ENCODE peak calls at places on chromosome 17, in seven cellular contexts. G, R, B, U, P, C and A are unnamed samples. For H3K4me1, the result is how much of the 10 kb centered on the place peaks cover.

GRCh38 chr17:50356892-50357510 is 11.1 kb downstream of the XYLT2 start:
- DNase-seq in G (no peak), U (no peak), B (no peak), C (peak), P (no peak), R (no peak), A (no peak)

GRCh38 chr17:283911-284675 is 68.5 kb downstream of the RPH3AL start:
- DNase-seq in C (peak), B (no peak), R (peak), U (no peak), G (no peak), P (no peak), A (no peak)

GRCh38 chr17:73297934-73298861 is 13.6 kb downstream of the CDC42EP4 start:
- DNase-seq in G (no peak), C (no peak), R (no peak), P (no peak), B (no peak), U (no peak), A (no peak)

GRCh38 chr17:75514299-75515228 is 773 bp downstream of the CASKIN2 start:
- DNase-seq in B (no peak), U (peak), G (peak), R (peak), C (no peak), P (peak), A (peak)

GRCh38 chr17:83196973-83197880 is 117.8 kb downstream of the METRNL start:
- DNase-seq in P (no peak), B (no peak), R (peak), C (peak), G (no peak), U (peak), A (no peak)

GRCh38 chr17:51322390-51323029 is 62.2 kb downstream of the UTP18 start:
- DNase-seq in G (no peak), C (no peak), R (no peak), B (no peak), U (peak), P (no peak), A (no peak)

GRCh38 chr17:57442914-57443571 is 186.7 kb downstream of the MSI2 start:
- DNase-seq in G (no peak), R (no peak), B (no peak), C (no peak), U (peak), P (peak), A (no peak)

GRCh38 chr17:66275651-66276050 is 26.8 kb upstream of the PRKCA start:
- DNase-seq in P (no peak), B (no peak), G (no peak), C (no peak), R (no peak), U (peak), A (no peak)

GRCh38 chr17:82065193-82065637 is 389 bp downstream of the DUS1L start:
- DNase-seq in C (no peak), R (peak), G (peak), B (no peak), U (peak), P (peak), A (no peak)

GRCh38 chr17:43952351-43952723 is 1.4 kb downstream of the PYY start:
- DNase-seq in C (no peak), P (no peak), U (peak), G (no peak), B (no peak), R (no peak), A (no peak)

GRCh38 chr17:47708864-47709541 is 15.0 kb downstream of the TBKBP1 start:
- DNase-seq in P (peak), G (peak), R (peak), C (no peak), U (no peak), B (no peak), A (no peak)

GRCh38 chr17:40312893-40313659 is 4.1 kb downstream of the RARA start:
- DNase-seq in R (no peak), U (no peak), B (no peak), G (no peak), P (no peak), C (no peak), A (no peak)

GRCh38 chr17:39205112-39205526 is 5.0 kb downstream of the RPL19 start:
- DNase-seq in C (no peak), R (no peak), G (no peak), B (no peak), U (no peak), P (no peak), A (no peak)

GRCh38 chr17:38868095-38868967 is 1.5 kb upstream of the LASP1 start:
- DNase-seq in P (peak), G (no peak), B (peak), R (peak), C (peak), U (peak), A (peak)

GRCh38 chr17:15409721-15410247 is 57.6 kb downstream of the CDRT4 start:
- DNase-seq in U (peak), R (peak), C (peak), B (no peak), P (peak), G (no peak), A (no peak)

GRCh38 chr17:17783121-17783824 is 53.5 kb downstream of the SREBF1 start:
- DNase-seq in G (peak), U (peak), R (peak), B (peak), P (peak), C (peak), A (peak)

GRCh38 chr17:17781591-17782424 is 55.0 kb downstream of the SREBF1 start:
- DNase-seq in B (peak), U (peak), C (peak), R (peak), P (peak), G (peak), A (peak)

GRCh38 chr17:17780941-17781590 is 55.7 kb downstream of the SREBF1 start:
- DNase-seq in C (peak), B (peak), U (no peak), R (peak), G (no peak), P (no peak), A (no peak)

GRCh38 chr17:17783825-17784598 is 52.8 kb downstream of the SREBF1 start:
- DNase-seq in C (no peak), R (peak), P (peak), B (peak), U (peak), G (peak), A (peak)

GRCh38 chr17:17782425-17783120 is 54.2 kb downstream of the SREBF1 start:
- DNase-seq in G (no peak), B (peak), P (peak), C (no peak), R (peak), U (peak), A (no peak)
- H3K4me1 ChIP-seq in G (under half), B (under half), P (half or more), C (half or more), R (under half), U (under half), A (under half)

GRCh38 chr17:8294814-8295316 is 335 bp downstream of the SLC25A35 start:
- DNase-seq in C (no peak), P (no peak), U (no peak), G (peak), B (no peak), R (no peak), A (no peak)
- H3K4me1 ChIP-seq in C (under half), P (under half), U (under half), G (under half), B (under half), R (under half), A (under half)

DNA sequence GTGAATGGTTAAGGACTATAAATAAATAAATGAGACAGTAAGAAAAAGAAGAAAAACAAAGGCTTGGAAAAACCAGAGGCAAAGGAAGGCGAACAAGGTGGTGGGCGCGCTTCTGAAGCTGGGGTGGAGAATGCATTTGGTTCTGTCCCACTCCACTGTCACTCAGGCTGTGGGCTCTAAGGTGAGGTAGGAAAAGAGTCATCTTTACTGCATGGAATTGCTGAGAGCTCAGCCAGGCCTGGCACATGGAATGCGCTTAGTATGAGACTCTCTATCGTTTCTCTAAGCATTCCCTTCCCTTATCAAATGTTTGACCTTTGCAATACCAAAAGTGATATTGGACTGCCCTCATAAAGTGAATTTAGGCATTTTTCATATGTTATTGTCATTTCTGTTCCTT is 87.9 kb downstream of the MYH10 start:
- DNase-seq in G (no peak), B (no peak), U (no peak), R (no peak), P (no peak), C (no peak), A (no peak)
- H3K4me1 ChIP-seq in G (under half), B (under half), U (under half), R (under half), P (under half), C (under half), A (under half)

DNA sequence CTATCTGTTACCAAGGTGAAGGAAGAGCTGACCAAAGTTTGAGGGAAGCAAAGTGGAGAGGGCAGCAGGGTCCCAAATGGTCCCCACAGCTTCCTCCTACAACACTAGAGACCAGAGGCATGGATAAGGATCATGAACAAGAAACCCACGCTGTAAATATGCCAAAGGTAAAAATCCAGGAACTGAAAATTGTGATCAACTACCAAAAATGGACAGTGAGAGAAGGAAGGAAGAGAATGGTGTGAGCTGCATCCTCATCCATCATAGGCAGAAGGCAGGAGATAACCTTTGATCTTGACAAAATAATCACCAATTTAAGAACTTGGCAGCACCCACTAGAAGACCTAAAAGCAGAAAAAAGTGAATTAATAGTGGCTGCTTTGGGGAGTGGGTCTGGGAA is 66.2 kb downstream of the CYTH1 start:
- DNase-seq in P (no peak), C (no peak), B (no peak), R (no peak), G (no peak), U (no peak), A (no peak)
- H3K4me1 ChIP-seq in P (under half), C (under half), B (under half), R (under half), G (under half), U (under half), A (under half)

GRCh38 chr17:29107084-29107483 is 64.1 kb downstream of the PIPOX start:
- DNase-seq in R (no peak), G (peak), U (no peak), P (no peak), B (no peak), C (no peak), A (peak)
- H3K4me1 ChIP-seq in R (under half), G (under half), U (under half), P (under half), B (under half), C (under half), A (under half)